ENCODE peak calls at places on chromosomes 11 and 22, in seven cellular contexts. T is left ventricle myocardium inferior, X is prostate gland, W is A549, Y is lower lobe of right lung, O is mammary epithelial cell, S is ovary. H is an unnamed sample. For H3K9me3, the result is how much of the 10 kb centered on the place peaks cover.

GRCh38 chr22:28920757-28921584 is 37.6 kb downstream of the ZNRF3 start:
- DNase-seq in T (no peak), X (no peak), W (no peak), Y (no peak), O (no peak), S (no peak), H (no peak)

GRCh38 chr11:114263510-114264170 is 32.6 kb upstream of the NNMT start:
- DNase-seq in T (no peak), X (no peak), W (no peak), Y (no peak), O (no peak), S (no peak), H (no peak)

GRCh38 chr22:50435701-50436115 is 39.1 kb downstream of the SBF1 start:
- DNase-seq in T (no peak), X (no peak), W (no peak), Y (no peak), O (peak), S (no peak), H (no peak)

GRCh38 chr11:93591247-93591898 is 48.2 kb upstream of the SMCO4 start:
- DNase-seq in T (no peak), X (no peak), W (no peak), Y (no peak), O (peak), S (no peak), H (no peak)

GRCh38 chr11:111604392-111605009 is 2.3 kb downstream of the SIK2 start:
- DNase-seq in T (no peak), X (no peak), W (peak), Y (no peak), O (peak), S (no peak), H (no peak)

GRCh38 chr11:111512296-111513239 is at the start of gene BTG4:
- DNase-seq in T (no peak), X (no peak), W (peak), Y (peak), O (no peak), S (peak), H (peak)

GRCh38 chr22:28931844-28932561 is 48.6 kb downstream of the ZNRF3 start:
- DNase-seq in T (no peak), X (no peak), W (no peak), Y (no peak), O (no peak), S (no peak), H (no peak)

GRCh38 chr22:38214248-38215056 is 12.7 kb downstream of the MAFF start:
- DNase-seq in T (peak), X (peak), W (no peak), Y (peak), O (no peak), S (peak), H (peak)

GRCh38 chr11:57069942-57070341 is 81.2 kb downstream of the OR5AK2 start:
- DNase-seq in T (no peak), X (no peak), W (no peak), Y (no peak), O (peak), S (no peak), H (no peak)

GRCh38 chr22:42803454-42803853 is 53.6 kb downstream of the ARFGAP3 start:
- DNase-seq in T (peak), X (no peak), W (no peak), Y (no peak), O (no peak), S (no peak), H (no peak)

GRCh38 chr22:39173050-39173706 is 20.7 kb upstream of the CBX7 start:
- DNase-seq in T (no peak), X (no peak), W (no peak), Y (no peak), O (no peak), S (no peak), H (peak)

GRCh38 chr11:79546366-79546765 is 105.5 kb upstream of the TENM4 start:
- DNase-seq in T (no peak), X (no peak), W (no peak), Y (no peak), O (peak), S (no peak), H (no peak)

GRCh38 chr22:36838119-36839030 is 21.5 kb upstream of the PVALB start:
- DNase-seq in T (no peak), X (no peak), W (no peak), Y (no peak), O (no peak), S (no peak), H (no peak)

GRCh38 chr11:31903225-31904074 is 92.3 kb upstream of the PAX6 start:
- DNase-seq in T (peak), X (no peak), W (no peak), Y (no peak), O (no peak), S (no peak), H (no peak)

GRCh38 chr11:78417175-78417887 is at the start of gene GAB2:
- DNase-seq in T (no peak), X (no peak), W (no peak), Y (peak), O (no peak), S (no peak), H (peak)

GRCh38 chr11:100635194-100635593 is 51.9 kb upstream of the ARHGAP42 start:
- DNase-seq in T (no peak), X (no peak), W (no peak), Y (no peak), O (no peak), S (no peak), H (no peak)

GRCh38 chr22:27715078-27715477 is 86.5 kb downstream of the MN1 start:
- DNase-seq in T (no peak), X (no peak), W (no peak), Y (no peak), O (no peak), S (no peak), H (no peak)

GRCh38 chr22:24827305-24827704 is 21.3 kb downstream of the SGSM1 start:
- DNase-seq in T (no peak), X (no peak), W (no peak), Y (peak), O (no peak), S (no peak), H (no peak)

GRCh38 chr11:92671081-92671480 is 298.4 kb upstream of the MTNR1B start:
- DNase-seq in T (no peak), X (no peak), W (no peak), Y (no peak), O (no peak), S (no peak), H (no peak)

GRCh38 chr11:45366196-45366595 is 80.1 kb upstream of the SYT13 start:
- DNase-seq in T (no peak), X (no peak), W (no peak), Y (no peak), O (no peak), S (no peak), H (no peak)

GRCh38 chr11:7115775-7116174 is 27.0 kb downstream of the RBMXL2 start:
- DNase-seq in T (no peak), X (no peak), W (no peak), Y (no peak), O (no peak), S (no peak), H (no peak)

GRCh38 chr11:128653828-128654231 is 40.0 kb upstream of the FLI1 start:
- DNase-seq in T (peak), X (peak), W (peak), Y (peak), O (peak), S (no peak), H (peak)

GRCh38 chr11:86696004-86696403 is 23.6 kb upstream of the ME3 start:
- DNase-seq in T (no peak), X (no peak), W (peak), Y (no peak), O (peak), S (no peak), H (no peak)

GRCh38 chr22:49300241-49300640 is 527.4 kb downstream of the BRD1 start:
- DNase-seq in T (no peak), X (no peak), W (no peak), Y (no peak), O (no peak), S (no peak), H (peak)
- H3K9me3 ChIP-seq in T (under half), X (under half), W (under half), Y (under half), O (half or more), S (under half), H (under half)

GRCh38 chr11:68127791-68128681 is 6.8 kb upstream of the CHKA start:
- DNase-seq in T (peak), X (peak), W (no peak), Y (peak), O (no peak), S (peak), H (peak)
- TF ChIP-seq CTCF in T (no peak), X (no peak), W (no peak), Y (no peak), O (no peak), S (no peak), H (no peak)

GRCh38 chr22:47267531-47268282 is 505.3 kb downstream of the TBC1D22A start:
- DNase-seq in T (no peak), X (no peak), W (no peak), Y (no peak), O (no peak), S (no peak), H (no peak)
- H3K9me3 ChIP-seq in T (under half), X (under half), W (under half), Y (under half), O (under half), S (under half), H (half or more)

GRCh38 chr11:95972055-95972454 is 48.1 kb upstream of the MTMR2 start:
- DNase-seq in T (no peak), X (no peak), W (no peak), Y (no peak), O (no peak), S (no peak), H (no peak)

GRCh38 chr11:95968585-95968984 is 44.7 kb upstream of the MTMR2 start:
- DNase-seq in T (no peak), X (no peak), W (no peak), Y (no peak), O (no peak), S (no peak), H (no peak)
- TF ChIP-seq CTCF in T (peak), X (no peak), W (no peak), Y (no peak), O (peak), S (no peak), H (peak)

DNA sequence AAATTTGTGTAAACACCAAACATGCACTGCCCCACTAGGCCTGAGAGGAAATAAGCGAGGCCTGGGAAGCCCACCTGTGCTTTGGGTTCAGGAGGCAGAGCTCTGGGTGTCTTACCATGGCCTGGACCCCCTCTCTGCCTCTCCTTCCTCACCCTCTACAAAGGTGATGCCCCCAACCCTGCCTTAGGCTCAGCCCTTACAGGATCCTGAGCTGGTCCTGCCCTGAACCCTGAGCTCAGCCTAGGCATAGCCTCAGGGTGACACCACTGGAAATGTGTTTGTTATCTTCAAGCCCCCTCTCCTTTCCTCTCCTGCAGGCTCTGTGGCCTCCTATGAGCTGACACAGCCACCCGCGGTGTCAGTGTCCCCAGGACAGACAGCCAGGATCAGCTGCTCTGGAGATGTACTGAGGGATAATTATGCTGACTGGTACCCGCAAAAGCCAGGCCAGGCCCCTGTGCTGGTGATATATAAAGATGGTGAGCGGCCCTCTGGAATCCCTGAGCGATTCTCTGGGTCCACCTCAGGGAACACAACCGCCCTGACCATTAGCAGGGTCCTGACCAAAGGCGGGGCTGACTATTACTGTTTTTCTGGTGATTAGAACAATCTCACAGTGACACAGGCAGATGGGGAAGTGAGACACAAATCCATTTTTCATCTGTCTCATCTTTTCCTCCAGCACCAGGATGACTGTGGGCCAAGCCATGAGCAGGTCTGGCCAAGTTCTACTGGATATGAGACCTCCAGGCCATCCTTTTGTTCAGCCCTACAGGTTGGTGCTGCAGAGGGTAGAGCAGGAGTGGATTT is 117.8 kb downstream of the GGTLC2 start:
- DNase-seq in T (no peak), X (no peak), W (no peak), Y (no peak), O (no peak), S (no peak), H (no peak)
- H3K9me3 ChIP-seq in T (under half), X (under half), W (under half), Y (under half), O (under half), S (under half), H (under half)

GRCh38 chr11:75202195-75202594 is 38.4 kb upstream of the TPBGL start:
- DNase-seq in T (no peak), X (no peak), W (no peak), Y (no peak), O (no peak), S (no peak), H (peak)

GRCh38 chr11:75204012-75204674 is 36.4 kb upstream of the TPBGL start:
- DNase-seq in T (no peak), X (no peak), W (no peak), Y (no peak), O (no peak), S (no peak), H (peak)

GRCh38 chr11:75203641-75204011 is 36.9 kb upstream of the TPBGL start:
- DNase-seq in T (no peak), X (no peak), W (no peak), Y (no peak), O (no peak), S (no peak), H (peak)

GRCh38 chr11:75203138-75203537 is 37.4 kb upstream of the TPBGL start:
- DNase-seq in T (no peak), X (no peak), W (no peak), Y (no peak), O (no peak), S (no peak), H (peak)

GRCh38 chr11:75204685-75205667 is 35.6 kb upstream of the TPBGL start:
- DNase-seq in T (peak), X (peak), W (peak), Y (peak), O (peak), S (peak), H (peak)
- TF ChIP-seq CTCF in T (peak), X (peak), W (peak), Y (peak), O (peak), S (peak), H (peak)

GRCh38 chr11:134482865-134483264 is 70.8 kb upstream of the B3GAT1 start:
- DNase-seq in T (no peak), X (no peak), W (no peak), Y (no peak), O (no peak), S (no peak), H (no peak)

GRCh38 chr11:134479206-134479955 is 67.3 kb upstream of the B3GAT1 start:
- DNase-seq in T (no peak), X (no peak), W (no peak), Y (no peak), O (no peak), S (no peak), H (peak)

GRCh38 chr11:134480129-134480652 is 68.1 kb upstream of the B3GAT1 start:
- DNase-seq in T (no peak), X (no peak), W (no peak), Y (no peak), O (no peak), S (no peak), H (peak)

GRCh38 chr11:134482128-134482527 is 70.1 kb upstream of the B3GAT1 start:
- DNase-seq in T (no peak), X (no peak), W (no peak), Y (no peak), O (no peak), S (no peak), H (peak)

DNA sequence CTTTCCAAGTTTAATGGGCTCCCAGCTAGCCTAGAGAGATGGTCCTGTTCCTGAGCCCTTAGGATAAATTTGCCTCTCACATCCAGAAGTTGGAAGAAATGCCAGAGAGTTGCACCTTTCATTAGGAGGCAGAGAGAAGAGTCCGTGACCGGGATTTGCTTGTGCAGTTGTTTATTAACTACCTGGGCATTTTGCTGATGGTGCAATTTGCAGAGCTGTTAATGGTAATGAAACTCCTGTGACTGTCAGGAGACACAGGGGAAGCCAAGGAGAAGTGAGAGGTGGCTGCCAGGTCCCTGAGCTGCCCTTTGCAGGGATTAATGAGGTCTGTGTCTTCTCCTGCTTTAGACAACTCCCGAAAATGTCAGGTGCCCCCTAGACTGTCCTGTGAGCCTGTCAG is 69.1 kb upstream of the B3GAT1 start:
- DNase-seq in T (no peak), X (no peak), W (no peak), Y (no peak), O (no peak), S (no peak), H (peak)
- H3K9me3 ChIP-seq in T (under half), X (under half), W (under half), Y (under half), O (under half), S (under half), H (under half)

GRCh38 chr11:70012134-70012733 is 65.9 kb upstream of the ANO1 start:
- DNase-seq in T (no peak), X (no peak), W (no peak), Y (no peak), O (no peak), S (no peak), H (no peak)
- TF ChIP-seq CTCF in T (no peak), X (no peak), W (no peak), Y (no peak), O (no peak), S (no peak), H (no peak)